ENCODE peak calls at places on chromosomes 13 and 19, in eight cellular contexts. One of them, this sample, is unnamed.

GRCh38 chr19:14333101-14333871 is 48.0 kb upstream of the ADGRE5 start:
- DNase-seq in B cell: no peak
- DNase-seq in body of pancreas: no peak
- DNase-seq in fibroblast of lung: peak; percentile 20
- DNase-seq in heart left ventricle: peak; percentile 42
- DNase-seq in GM20000: no peak
- DNase-seq in mesothelial cell of epicardium: no peak
- DNase-seq in cardiac fibroblast: peak; percentile 23
- DNase-seq in this sample: peak; percentile 76

GRCh38 chr13:90538063-90538462 is 809.4 kb upstream of the MIR17HG start:
- DNase-seq in body of pancreas: no peak
- DNase-seq in mesothelial cell of epicardium: no peak
- DNase-seq in GM20000: no peak
- DNase-seq in cardiac fibroblast: no peak
- DNase-seq in B cell: no peak
- DNase-seq in fibroblast of lung: no peak
- DNase-seq in heart left ventricle: no peak
- DNase-seq in this sample: no peak

GRCh38 chr19:41933131-41933458 is 4.8 kb upstream of the ERFL start:
- DNase-seq in B cell: no peak
- DNase-seq in body of pancreas: no peak
- DNase-seq in cardiac fibroblast: no peak
- DNase-seq in GM20000: no peak
- DNase-seq in mesothelial cell of epicardium: no peak
- DNase-seq in fibroblast of lung: no peak
- DNase-seq in heart left ventricle: no peak
- DNase-seq in this sample: no peak

GRCh38 chr19:55552620-55553019 is 7.3 kb upstream of the SBK3 start:
- DNase-seq in cardiac fibroblast: peak; percentile 84
- DNase-seq in heart left ventricle: no peak
- DNase-seq in GM20000: no peak
- DNase-seq in mesothelial cell of epicardium: no peak
- DNase-seq in fibroblast of lung: peak; percentile 49
- DNase-seq in body of pancreas: no peak
- DNase-seq in B cell: no peak
- DNase-seq in this sample: no peak

GRCh38 chr19:29277107-29277506 is 64.2 kb upstream of the UQCRFS1 start:
- DNase-seq in GM20000: peak; percentile 90
- DNase-seq in heart left ventricle: no peak
- DNase-seq in fibroblast of lung: no peak
- DNase-seq in mesothelial cell of epicardium: no peak
- DNase-seq in cardiac fibroblast: no peak
- DNase-seq in body of pancreas: peak; percentile 25
- DNase-seq in B cell: no peak
- DNase-seq in this sample: no peak

GRCh38 chr19:2166741-2167738 is 3.3 kb downstream of the DOT1L start:
- DNase-seq in cardiac fibroblast: peak; percentile 59
- DNase-seq in body of pancreas: peak; percentile 89
- DNase-seq in mesothelial cell of epicardium: no peak
- DNase-seq in GM20000: no peak
- DNase-seq in B cell: no peak
- DNase-seq in fibroblast of lung: peak; percentile 73
- DNase-seq in heart left ventricle: peak; percentile 92
- DNase-seq in this sample: no peak

GRCh38 chr19:30335306-30335886 is 36.8 kb upstream of the ZNF536 start:
- DNase-seq in body of pancreas: no peak
- DNase-seq in cardiac fibroblast: no peak
- DNase-seq in mesothelial cell of epicardium: no peak
- DNase-seq in GM20000: no peak
- DNase-seq in B cell: no peak
- DNase-seq in heart left ventricle: no peak
- DNase-seq in fibroblast of lung: no peak
- DNase-seq in this sample: no peak

GRCh38 chr19:19131989-19132388 is 6.3 kb downstream of the TMEM161A start:
- DNase-seq in mesothelial cell of epicardium: no peak
- DNase-seq in fibroblast of lung: no peak
- DNase-seq in GM20000: no peak
- DNase-seq in body of pancreas: no peak
- DNase-seq in B cell: no peak
- DNase-seq in heart left ventricle: no peak
- DNase-seq in cardiac fibroblast: no peak
- DNase-seq in this sample: no peak

GRCh38 chr13:29925457-29925856 is 75.0 kb upstream of the UBL3 start:
- DNase-seq in B cell: no peak
- DNase-seq in GM20000: no peak
- DNase-seq in body of pancreas: peak; percentile 98
- DNase-seq in cardiac fibroblast: peak; percentile 86
- DNase-seq in heart left ventricle: peak; percentile 87
- DNase-seq in fibroblast of lung: peak; percentile 90
- DNase-seq in mesothelial cell of epicardium: peak; percentile 33
- DNase-seq in this sample: no peak

GRCh38 chr19:46373573-46374359 is 26.9 kb downstream of the PPP5C start:
- DNase-seq in GM20000: no peak
- DNase-seq in heart left ventricle: peak; percentile 93
- DNase-seq in mesothelial cell of epicardium: no peak
- DNase-seq in B cell: no peak
- DNase-seq in fibroblast of lung: no peak
- DNase-seq in body of pancreas: peak; percentile 96
- DNase-seq in cardiac fibroblast: peak; percentile 48
- DNase-seq in this sample: peak; percentile 62

GRCh38 chr13:26019881-26020535 is 31.8 kb downstream of the SHISA2 start:
- DNase-seq in heart left ventricle: no peak
- DNase-seq in GM20000: no peak
- DNase-seq in B cell: no peak
- DNase-seq in cardiac fibroblast: peak; percentile 68
- DNase-seq in fibroblast of lung: peak; percentile 74
- DNase-seq in mesothelial cell of epicardium: no peak
- DNase-seq in body of pancreas: no peak
- DNase-seq in this sample: peak; percentile 33

GRCh38 chr19:14400913-14401312 is 18.2 kb downstream of the DDX39A start:
- DNase-seq in mesothelial cell of epicardium: no peak
- DNase-seq in GM20000: peak; percentile 8
- DNase-seq in cardiac fibroblast: peak; percentile 38
- DNase-seq in fibroblast of lung: no peak
- DNase-seq in heart left ventricle: no peak
- DNase-seq in B cell: peak; percentile 64
- DNase-seq in body of pancreas: no peak
- DNase-seq in this sample: no peak

GRCh38 chr19:41774515-41774980 is 19.2 kb downstream of the CEACAM6 start:
- DNase-seq in GM20000: no peak
- DNase-seq in B cell: no peak
- DNase-seq in heart left ventricle: no peak
- DNase-seq in mesothelial cell of epicardium: no peak
- DNase-seq in body of pancreas: no peak
- DNase-seq in fibroblast of lung: no peak
- DNase-seq in cardiac fibroblast: no peak
- DNase-seq in this sample: no peak

GRCh38 chr19:43784251-43784980 is 3.6 kb upstream of the KCNN4 start:
- DNase-seq in mesothelial cell of epicardium: no peak
- DNase-seq in B cell: peak; percentile 59
- DNase-seq in fibroblast of lung: peak; percentile 83
- DNase-seq in body of pancreas: peak; percentile 33
- DNase-seq in cardiac fibroblast: peak; percentile 84
- DNase-seq in heart left ventricle: peak; percentile 32
- DNase-seq in GM20000: peak; percentile 45
- DNase-seq in this sample: no peak

GRCh38 chr19:31312004-31312403 is 37.2 kb downstream of the TSHZ3 start:
- DNase-seq in fibroblast of lung: peak; percentile 68
- DNase-seq in GM20000: no peak
- DNase-seq in B cell: no peak
- DNase-seq in mesothelial cell of epicardium: no peak
- DNase-seq in cardiac fibroblast: peak; percentile 91
- DNase-seq in heart left ventricle: no peak
- DNase-seq in body of pancreas: peak; percentile 59
- DNase-seq in this sample: no peak

GRCh38 chr13:106651442-106651841 is 83.5 kb upstream of the ARGLU1 start:
- DNase-seq in cardiac fibroblast: no peak
- DNase-seq in B cell: no peak
- DNase-seq in fibroblast of lung: peak; percentile 36
- DNase-seq in mesothelial cell of epicardium: no peak
- DNase-seq in heart left ventricle: no peak
- DNase-seq in body of pancreas: no peak
- DNase-seq in GM20000: no peak
- DNase-seq in this sample: no peak

GRCh38 chr19:55341191-55342043 is 1.7 kb downstream of the KMT5C start:
- DNase-seq in body of pancreas: peak; percentile 79
- DNase-seq in cardiac fibroblast: peak; percentile 43
- DNase-seq in heart left ventricle: peak; percentile 73
- DNase-seq in GM20000: peak; percentile 94
- DNase-seq in mesothelial cell of epicardium: no peak
- DNase-seq in B cell: no peak
- DNase-seq in fibroblast of lung: peak; percentile 44
- DNase-seq in this sample: peak; percentile 79

GRCh38 chr13:31049833-31050232 is 111.9 kb downstream of the HSPH1 start:
- DNase-seq in GM20000: no peak
- DNase-seq in cardiac fibroblast: no peak
- DNase-seq in heart left ventricle: no peak
- DNase-seq in B cell: no peak
- DNase-seq in mesothelial cell of epicardium: no peak
- DNase-seq in fibroblast of lung: no peak
- DNase-seq in body of pancreas: no peak
- DNase-seq in this sample: no peak

GRCh38 chr19:6970478-6970877 is 50.8 kb downstream of the MBD3L2B start:
- DNase-seq in mesothelial cell of epicardium: no peak
- DNase-seq in B cell: no peak
- DNase-seq in cardiac fibroblast: no peak
- DNase-seq in body of pancreas: peak; percentile 19
- DNase-seq in GM20000: no peak
- DNase-seq in heart left ventricle: no peak
- DNase-seq in fibroblast of lung: no peak
- DNase-seq in this sample: no peak

GRCh38 chr19:20243629-20244028 is 76.6 kb downstream of the ZNF486 start:
- DNase-seq in mesothelial cell of epicardium: no peak
- DNase-seq in body of pancreas: no peak
- DNase-seq in fibroblast of lung: no peak
- DNase-seq in cardiac fibroblast: no peak
- DNase-seq in GM20000: no peak
- DNase-seq in B cell: no peak
- DNase-seq in heart left ventricle: no peak
- DNase-seq in this sample: no peak
- TF ChIP-seq CTCF in mesothelial cell of epicardium: no peak
- TF ChIP-seq CTCF in body of pancreas: no peak
- TF ChIP-seq CTCF in fibroblast of lung: no peak
- TF ChIP-seq CTCF in cardiac fibroblast: no peak
- TF ChIP-seq CTCF in GM20000: no peak
- TF ChIP-seq CTCF in B cell: no peak
- TF ChIP-seq CTCF in heart left ventricle: no peak
- TF ChIP-seq CTCF in this sample: no peak

DNA sequence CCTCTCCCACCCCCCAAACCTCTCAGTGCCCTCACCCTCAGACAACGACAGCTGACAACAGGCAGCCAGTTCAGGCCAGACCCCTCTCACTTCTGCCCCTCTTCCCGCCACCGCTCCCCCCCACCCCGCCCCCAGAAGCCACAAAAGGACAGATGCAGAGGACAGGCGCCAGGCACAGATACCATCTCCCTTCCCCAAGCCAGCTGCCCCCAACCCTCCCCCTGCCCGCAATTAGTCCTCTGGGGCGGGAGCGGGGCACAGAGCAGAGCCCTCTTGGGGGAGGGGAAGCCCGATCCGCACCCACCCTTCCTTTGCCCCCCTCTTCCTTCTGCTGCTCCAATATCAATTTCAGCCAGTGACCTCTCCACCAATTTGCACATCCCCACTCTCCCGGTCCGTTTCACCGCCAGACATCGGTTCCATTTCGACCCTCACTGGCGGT is 585 bp upstream of the SHD start:
- DNase-seq in fibroblast of lung: no peak
- DNase-seq in B cell: no peak
- DNase-seq in heart left ventricle: no peak
- DNase-seq in cardiac fibroblast: no peak
- DNase-seq in body of pancreas: no peak
- DNase-seq in mesothelial cell of epicardium: no peak
- DNase-seq in GM20000: no peak
- DNase-seq in this sample: no peak
- TF ChIP-seq CTCF in fibroblast of lung: no peak
- TF ChIP-seq CTCF in B cell: no peak
- TF ChIP-seq CTCF in heart left ventricle: no peak
- TF ChIP-seq CTCF in cardiac fibroblast: no peak
- TF ChIP-seq CTCF in body of pancreas: no peak
- TF ChIP-seq CTCF in mesothelial cell of epicardium: no peak
- TF ChIP-seq CTCF in GM20000: no peak
- TF ChIP-seq CTCF in this sample: no peak

GRCh38 chr13:101473458-101473857 is 21.0 kb downstream of the ITGBL1 start:
- DNase-seq in cardiac fibroblast: peak; percentile 83
- DNase-seq in fibroblast of lung: peak; percentile 92
- DNase-seq in heart left ventricle: peak; percentile 41
- DNase-seq in B cell: no peak
- DNase-seq in mesothelial cell of epicardium: no peak
- DNase-seq in GM20000: no peak
- DNase-seq in body of pancreas: no peak
- DNase-seq in this sample: no peak
- TF ChIP-seq CTCF in cardiac fibroblast: no peak
- TF ChIP-seq CTCF in fibroblast of lung: no peak
- TF ChIP-seq CTCF in heart left ventricle: no peak
- TF ChIP-seq CTCF in B cell: no peak
- TF ChIP-seq CTCF in mesothelial cell of epicardium: no peak
- TF ChIP-seq CTCF in GM20000: no peak
- TF ChIP-seq CTCF in body of pancreas: no peak
- TF ChIP-seq CTCF in this sample: no peak

GRCh38 chr13:99606322-99607089 is 105.2 kb downstream of the TM9SF2 start:
- DNase-seq in mesothelial cell of epicardium: peak; percentile 84
- DNase-seq in body of pancreas: peak; percentile 89
- DNase-seq in heart left ventricle: peak; percentile 92
- DNase-seq in cardiac fibroblast: peak; percentile 82
- DNase-seq in fibroblast of lung: peak; percentile 80
- DNase-seq in B cell: peak; percentile 89
- DNase-seq in GM20000: peak; percentile 96
- DNase-seq in this sample: peak; percentile 68

GRCh38 chr13:99605417-99606321 is 104.4 kb downstream of the TM9SF2 start:
- DNase-seq in heart left ventricle: peak; percentile 62
- DNase-seq in cardiac fibroblast: no peak
- DNase-seq in mesothelial cell of epicardium: no peak
- DNase-seq in body of pancreas: peak; percentile 82
- DNase-seq in B cell: peak; percentile 69
- DNase-seq in fibroblast of lung: no peak
- DNase-seq in GM20000: peak; percentile 69
- DNase-seq in this sample: peak; percentile 73

GRCh38 chr13:99604636-99605035 is 103.4 kb downstream of the TM9SF2 start:
- DNase-seq in cardiac fibroblast: no peak
- DNase-seq in mesothelial cell of epicardium: no peak
- DNase-seq in GM20000: no peak
- DNase-seq in B cell: no peak
- DNase-seq in heart left ventricle: no peak
- DNase-seq in fibroblast of lung: no peak
- DNase-seq in body of pancreas: no peak
- DNase-seq in this sample: no peak

GRCh38 chr13:99600318-99600717 is 99.0 kb downstream of the TM9SF2 start:
- DNase-seq in mesothelial cell of epicardium: no peak
- DNase-seq in GM20000: no peak
- DNase-seq in B cell: no peak
- DNase-seq in heart left ventricle: no peak
- DNase-seq in body of pancreas: no peak
- DNase-seq in cardiac fibroblast: no peak
- DNase-seq in fibroblast of lung: no peak
- DNase-seq in this sample: peak; percentile 83

DNA sequence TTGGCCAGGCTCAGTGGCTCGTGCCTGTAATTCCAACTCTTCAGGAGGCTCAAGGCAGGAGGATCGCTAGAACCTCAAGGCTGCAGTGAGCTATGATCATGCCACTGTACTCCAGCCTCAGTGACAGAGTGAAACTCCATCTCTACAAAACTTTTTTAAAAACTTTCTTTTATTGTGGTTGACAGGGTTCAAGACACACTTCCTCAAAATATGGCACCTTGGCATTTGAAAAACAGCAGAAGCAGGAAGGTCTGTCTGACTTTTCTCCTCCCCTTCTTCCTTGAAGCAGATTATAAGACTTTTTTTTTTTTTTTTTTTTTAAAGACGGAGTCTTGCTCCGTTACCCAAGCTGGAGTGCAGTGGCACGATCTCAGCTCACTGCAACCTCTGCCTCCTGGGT is 100.3 kb downstream of the TM9SF2 start:
- DNase-seq in GM20000: no peak
- DNase-seq in B cell: no peak
- DNase-seq in fibroblast of lung: no peak
- DNase-seq in body of pancreas: no peak
- DNase-seq in cardiac fibroblast: no peak
- DNase-seq in mesothelial cell of epicardium: no peak
- DNase-seq in heart left ventricle: no peak
- DNase-seq in this sample: no peak
- TF ChIP-seq CTCF in GM20000: no peak
- TF ChIP-seq CTCF in B cell: no peak
- TF ChIP-seq CTCF in fibroblast of lung: no peak
- TF ChIP-seq CTCF in body of pancreas: no peak
- TF ChIP-seq CTCF in cardiac fibroblast: no peak
- TF ChIP-seq CTCF in mesothelial cell of epicardium: no peak
- TF ChIP-seq CTCF in heart left ventricle: no peak
- TF ChIP-seq CTCF in this sample: no peak

This sample was measured in H1.